ENCODE peak calls at places on chromosomes 6 and 20, in eight cellular contexts. K is nephron progenitor cell; P is KG1; Z is hypothalamus; O is HTR-8/SVneo; F is pons; C is foreskin fibroblast; R is stimulated activated CD4-positive, alpha-beta T cell treated with anti-CD3 and anti-CD28 coated beads, TNF-alpha, amount 100 ng/mL, for 4 hours. Y is an unnamed sample.

GRCh38 chr20:59776059-59776603 is 157.3 kb downstream of the SYCP2 start:
- DNase-seq in F (no peak), K (no peak), O (no peak), Z (no peak), P (no peak), C (no peak), R (no peak), Y (no peak)

GRCh38 chr6:35368038-35368887 is 25.9 kb downstream of the PPARD start:
- DNase-seq in Z (no peak), C (peak; percentile 89), K (no peak), P (no peak), R (no peak), O (peak; percentile 56), F (no peak), Y (no peak)

GRCh38 chr6:122726649-122727048 is 52.9 kb upstream of the FABP7 start:
- DNase-seq in K (peak; percentile 10), R (no peak), P (no peak), C (peak; percentile 40), F (no peak), Z (no peak), O (no peak), Y (peak; percentile 16)

GRCh38 chr6:101539510-101540245 is 146.2 kb downstream of the GRIK2 start:
- DNase-seq in K (no peak), C (peak; percentile 73), P (no peak), F (no peak), R (no peak), O (no peak), Z (no peak), Y (no peak)

GRCh38 chr6:54860739-54861138 is 14.2 kb downstream of the FAM83B start:
- DNase-seq in K (no peak), R (no peak), P (no peak), C (peak; percentile 3), F (no peak), Z (no peak), O (no peak), Y (no peak)

GRCh38 chr6:37663016-37663810 is 34.5 kb downstream of the MDGA1 start:
- DNase-seq in Z (no peak), P (no peak), F (no peak), O (no peak), K (no peak), R (no peak), C (peak; percentile 44), Y (no peak)

GRCh38 chr6:135910943-135911618 is 59.6 kb downstream of the PDE7B start:
- DNase-seq in Z (no peak), R (no peak), P (no peak), C (no peak), F (no peak), K (no peak), O (no peak), Y (peak; percentile 14)

GRCh38 chr6:29504961-29505360 is 17.2 kb upstream of the MAS1L start:
- DNase-seq in P (no peak), O (no peak), C (no peak), Z (no peak), R (no peak), K (no peak), F (no peak), Y (no peak)

GRCh38 chr20:58361549-58361948 is 27.5 kb upstream of the VAPB start:
- DNase-seq in K (no peak), C (peak; percentile 66), P (no peak), Z (no peak), R (no peak), F (no peak), O (no peak), Y (no peak)

GRCh38 chr6:128659878-128660622 is 139.7 kb upstream of the PTPRK start:
- DNase-seq in C (no peak), K (no peak), P (no peak), F (no peak), Z (no peak), O (no peak), R (no peak), Y (no peak)

GRCh38 chr6:108651781-108652227 is 91.1 kb downstream of the FOXO3 start:
- DNase-seq in K (no peak), R (no peak), Z (no peak), P (no peak), O (no peak), C (peak; percentile 88), F (no peak), Y (no peak)

GRCh38 chr6:17015551-17016381 is 86.1 kb upstream of the STMND1 start:
- DNase-seq in Z (no peak), O (no peak), F (no peak), K (no peak), C (peak; percentile 23), R (peak; percentile 5), P (no peak), Y (no peak)

GRCh38 chr6:8627085-8627861 is 191.9 kb upstream of the SLC35B3 start:
- DNase-seq in C (peak; percentile 71), P (no peak), Z (no peak), F (no peak), O (no peak), K (no peak), R (no peak), Y (no peak)

GRCh38 chr6:20191951-20192350 is 20.3 kb downstream of the MBOAT1 start:
- DNase-seq in C (no peak), K (no peak), P (no peak), R (no peak), F (no peak), O (no peak), Z (no peak), Y (no peak)

GRCh38 chr6:52376763-52377162 is 14.8 kb downstream of the PAQR8 start:
- DNase-seq in C (no peak), O (no peak), R (no peak), Z (no peak), K (no peak), F (peak; percentile 97), P (no peak), Y (no peak)

GRCh38 chr20:43766395-43766794 is 39.6 kb upstream of the GTSF1L start:
- DNase-seq in F (peak; percentile 76), Z (peak; percentile 55), P (no peak), C (no peak), K (no peak), R (no peak), O (no peak), Y (no peak)

GRCh38 chr6:75334266-75335040 is 49.9 kb upstream of the TMEM30A start:
- DNase-seq in R (no peak), P (no peak), Z (no peak), F (peak; percentile 14), K (peak; percentile 18), C (peak; percentile 86), O (no peak), Y (no peak)

GRCh38 chr6:52522655-52523054 is 54.2 kb downstream of the TRAM2 start:
- DNase-seq in C (no peak), Z (no peak), K (no peak), F (no peak), R (no peak), O (no peak), P (no peak), Y (no peak)

GRCh38 chr20:32536861-32537656 is 48.1 kb downstream of the NOL4L start:
- DNase-seq in K (no peak), P (peak; percentile 40), O (no peak), F (no peak), R (no peak), Z (no peak), C (no peak), Y (peak; percentile 98)

GRCh38 chr20:41428285-41428684 is 61.7 kb upstream of the EMILIN3 start:
- DNase-seq in O (peak; percentile 72), K (no peak), P (no peak), C (peak; percentile 76), F (no peak), Z (no peak), R (no peak), Y (no peak)

GRCh38 chr20:44450938-44451450 is 24.7 kb upstream of the TTPAL start:
- DNase-seq in Z (no peak), R (no peak), K (no peak), O (no peak), F (no peak), C (no peak), P (no peak), Y (no peak)

GRCh38 chr20:822651-823325 is 10.7 kb upstream of the FAM110A start:
- DNase-seq in O (no peak), C (no peak), P (no peak), K (no peak), R (no peak), F (no peak), Z (no peak), Y (no peak)

GRCh38 chr6:20232188-20232587 is 19.9 kb upstream of the MBOAT1 start:
- DNase-seq in P (no peak), Z (no peak), R (no peak), C (no peak), O (no peak), K (no peak), F (no peak), Y (no peak)

GRCh38 chr20:63434599-63435378 is 37.7 kb downstream of the KCNQ2 start:
- DNase-seq in F (peak; percentile 50), K (peak; percentile 84), Z (peak; percentile 42), C (peak; percentile 82), P (peak; percentile 27), R (peak; percentile 49), O (peak; percentile 96), Y (peak; percentile 45)

GRCh38 chr6:102950967-102951366 is 1557.5 kb downstream of the GRIK2 start:
- DNase-seq in P (no peak), F (no peak), O (peak; percentile 1), K (no peak), Z (no peak), C (no peak), R (no peak), Y (no peak)

GRCh38 chr20:10739575-10739974 is 65.8 kb upstream of the JAG1 start:
- DNase-seq in C (no peak), P (no peak), K (no peak), F (no peak), R (no peak), Z (no peak), O (no peak), Y (no peak)

GRCh38 chr6:116465246-116465645 is 4.1 kb downstream of the CALHM6 start:
- DNase-seq in O (no peak), K (no peak), R (no peak), F (no peak), P (peak; percentile 49), C (no peak), Z (no peak), Y (no peak)

GRCh38 chr20:22908944-22909343 is 126.2 kb upstream of the SSTR4 start:
- DNase-seq in R (no peak), Z (no peak), K (no peak), C (no peak), O (no peak), F (no peak), P (no peak), Y (no peak)

GRCh38 chr6:53066059-53066406 is 829 bp downstream of the FBXO9 start:
- DNase-seq in K (peak; percentile 42), C (peak; percentile 71), F (peak; percentile 42), O (peak; percentile 32), P (no peak), R (peak; percentile 3), Z (peak; percentile 61), Y (peak; percentile 21)

GRCh38 chr6:134375199-134375598 is 57.3 kb upstream of the SGK1 start:
- DNase-seq in Z (no peak), C (no peak), F (no peak), R (no peak), O (no peak), K (no peak), P (no peak), Y (no peak)

GRCh38 chr6:98530732-98531131 is 303.6 kb upstream of the POU3F2 start:
- DNase-seq in Z (no peak), P (no peak), K (no peak), C (no peak), R (no peak), O (no peak), F (no peak), Y (no peak)

GRCh38 chr20:4864292-4864691 is 137.0 kb downstream of the SLC23A2 start:
- DNase-seq in P (no peak), R (no peak), Z (no peak), F (no peak), C (no peak), K (no peak), O (no peak), Y (no peak)

GRCh38 chr6:30682181-30683117 is 4.0 kb downstream of the PPP1R18 start:
- DNase-seq in R (peak; percentile 76), P (peak; percentile 92), F (peak; percentile 76), Z (peak; percentile 18), K (peak; percentile 33), O (peak; percentile 73), C (peak; percentile 97), Y (no peak)

GRCh38 chr6:1786455-1787108 is 176.9 kb downstream of the FOXC1 start:
- DNase-seq in K (no peak), Z (no peak), R (no peak), C (no peak), P (no peak), O (no peak), F (no peak), Y (no peak)

Y was measured in COR-L47.